ENCODE peak calls at places on chromosomes 2 and 18, in four cellular contexts. A is upper lobe of left lung, L is neuronal stem cell, O is H9. H is an unnamed sample.

GRCh38 chr2:9793918-9794717 is 49.2 kb upstream of the TAF1B start:
- DNase-seq in A (no peak), L (no peak), O (no peak), H (no peak)

GRCh38 chr2:232307854-232308253 is 70.7 kb upstream of the ALPP start:
- DNase-seq in A (no peak), L (no peak), O (no peak), H (no peak)

GRCh38 chr2:220512419-220512818 is 885.0 kb downstream of the SLC4A3 start:
- DNase-seq in A (no peak), L (no peak), O (no peak), H (no peak)

GRCh38 chr2:152403395-152403794 is 68.4 kb downstream of the FMNL2 start:
- DNase-seq in A (no peak), L (no peak), O (no peak), H (no peak)

GRCh38 chr18:58195278-58195721 is 151.3 kb downstream of the NEDD4L start:
- DNase-seq in A (peak; percentile 53), L (no peak), O (peak; percentile 77), H (no peak)

GRCh38 chr2:158786897-158787296 is 8.2 kb upstream of the DAPL1 start:
- DNase-seq in A (no peak), L (no peak), O (no peak), H (no peak)

GRCh38 chr2:73295751-73296400 is 2.5 kb upstream of the EGR4 start:
- DNase-seq in A (no peak), L (no peak), O (no peak), H (no peak)

GRCh38 chr18:3211236-3211992 is 8.4 kb downstream of the MYOM1 start:
- DNase-seq in A (no peak), L (no peak), O (no peak), H (no peak)

GRCh38 chr2:16005819-16006536 is 65.6 kb downstream of the MYCN start:
- DNase-seq in A (peak; percentile 72), L (no peak), O (no peak), H (no peak)

GRCh38 chr18:68583685-68584084 is 131.2 kb downstream of the TMX3 start:
- DNase-seq in A (no peak), L (no peak), O (no peak), H (no peak)

DNA sequence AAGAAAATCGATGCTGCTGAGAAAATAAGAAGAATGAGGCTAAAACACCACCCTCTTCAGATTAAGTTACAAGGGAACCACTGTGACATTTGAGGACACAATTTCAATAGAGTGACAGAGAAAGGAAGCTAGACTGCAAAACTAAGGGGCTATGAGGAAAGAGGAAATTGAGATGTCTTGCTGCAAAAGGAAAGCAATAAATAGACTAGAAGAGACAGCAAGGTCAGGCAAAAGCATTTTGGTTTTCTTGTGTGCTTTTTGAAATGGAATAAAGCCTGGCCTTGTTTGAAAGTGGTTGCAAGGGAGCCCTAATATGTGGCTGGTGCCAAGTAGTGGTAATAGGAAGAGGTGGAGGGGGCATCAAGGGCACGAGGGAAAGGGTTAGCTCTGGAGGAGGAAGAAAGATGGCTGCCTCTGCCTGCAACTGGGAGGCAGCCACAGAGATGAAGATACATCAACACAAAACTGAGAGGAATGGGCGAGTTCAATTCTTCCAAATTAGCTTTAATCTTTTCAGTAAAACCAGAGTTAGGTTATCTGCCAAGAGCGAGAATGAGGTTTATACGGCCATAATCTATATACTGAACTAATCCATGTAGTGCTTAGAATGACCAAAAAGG is 1.2 kb upstream of the MRO start:
- DNase-seq in A (no peak), L (no peak), O (no peak), H (no peak)
- H3K27ac ChIP-seq in A (no peak overlapping the region), L (no peak overlapping the region), O (no peak overlapping the region), H (peak overlapping the region; percentile 24)

GRCh38 chr2:19747310-19748072 is 154.3 kb downstream of the TTC32 start:
- DNase-seq in A (no peak), L (no peak), O (peak; percentile 3), H (no peak)

GRCh38 chr2:19748711-19749506 is 152.9 kb downstream of the TTC32 start:
- DNase-seq in A (no peak), L (no peak), O (no peak), H (no peak)

GRCh38 chr2:19746611-19747309 is 155.0 kb downstream of the TTC32 start:
- DNase-seq in A (no peak), L (peak; percentile 27), O (peak; percentile 78), H (no peak)

GRCh38 chr2:19749507-19749836 is 152.3 kb downstream of the TTC32 start:
- DNase-seq in A (no peak), L (no peak), O (no peak), H (no peak)

GRCh38 chr2:19748073-19748375 is 153.8 kb downstream of the TTC32 start:
- DNase-seq in A (no peak), L (no peak), O (peak; percentile 77), H (no peak)
- H3K27ac ChIP-seq in A (no peak overlapping the region), L (no peak overlapping the region), O (no peak overlapping the region), H (no peak overlapping the region)

GRCh38 chr2:60555794-60556161 is 2.3 kb upstream of the BCL11A start:
- DNase-seq in A (no peak), L (no peak), O (peak; percentile 77), H (no peak)

GRCh38 chr2:60554649-60555065 is 1.2 kb upstream of the BCL11A start:
- DNase-seq in A (no peak), L (no peak), O (no peak), H (no peak)

GRCh38 chr2:60553992-60554648 is 666 bp upstream of the BCL11A start:
- DNase-seq in A (peak; percentile 46), L (no peak), O (peak; percentile 61), H (no peak)

GRCh38 chr2:60556441-60556997 is 3.1 kb upstream of the BCL11A start:
- DNase-seq in A (peak; percentile 42), L (no peak), O (no peak), H (no peak)

DNA sequence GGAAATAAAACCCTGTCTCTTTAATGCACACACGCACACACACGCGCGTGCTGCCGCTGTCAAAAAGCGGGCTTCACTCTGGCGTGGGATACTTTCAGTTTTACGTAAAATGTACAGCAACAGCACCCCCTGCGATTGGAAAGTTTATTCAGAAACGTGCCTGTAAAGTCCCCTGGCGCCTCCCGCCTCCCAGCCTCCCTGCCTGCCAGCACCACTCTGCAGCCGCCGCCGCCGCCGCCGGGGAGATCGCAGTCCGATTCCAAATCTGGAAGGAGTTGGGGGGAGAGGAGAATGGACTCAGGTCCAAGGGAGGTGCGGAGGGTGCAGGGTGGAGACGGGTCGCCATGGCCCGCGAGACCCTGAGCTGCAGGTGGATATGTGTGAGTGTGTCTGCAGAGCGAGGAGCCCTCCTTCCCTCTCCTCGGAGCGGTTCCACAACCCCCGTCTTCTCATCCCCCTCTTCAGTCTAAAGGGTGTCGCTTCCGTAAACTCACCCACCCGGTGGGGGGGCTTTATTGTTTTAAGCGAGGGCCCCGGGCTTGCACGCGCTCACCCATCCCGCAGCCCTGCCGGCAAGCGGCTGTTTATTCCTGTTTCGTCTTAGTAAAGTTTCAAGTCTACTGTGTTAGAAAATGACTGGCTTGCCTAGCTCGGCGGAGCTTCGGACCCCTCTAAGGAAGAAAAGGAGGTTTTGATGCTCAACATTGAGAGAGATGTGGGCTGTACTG is 1.8 kb upstream of the BCL11A start:
- DNase-seq in A (peak; percentile 65), L (no peak), O (peak; percentile 66), H (no peak)
- H3K27ac ChIP-seq in A (no peak overlapping the region), L (no peak overlapping the region), O (peak overlapping the region; percentile 53), H (no peak overlapping the region)

DNA sequence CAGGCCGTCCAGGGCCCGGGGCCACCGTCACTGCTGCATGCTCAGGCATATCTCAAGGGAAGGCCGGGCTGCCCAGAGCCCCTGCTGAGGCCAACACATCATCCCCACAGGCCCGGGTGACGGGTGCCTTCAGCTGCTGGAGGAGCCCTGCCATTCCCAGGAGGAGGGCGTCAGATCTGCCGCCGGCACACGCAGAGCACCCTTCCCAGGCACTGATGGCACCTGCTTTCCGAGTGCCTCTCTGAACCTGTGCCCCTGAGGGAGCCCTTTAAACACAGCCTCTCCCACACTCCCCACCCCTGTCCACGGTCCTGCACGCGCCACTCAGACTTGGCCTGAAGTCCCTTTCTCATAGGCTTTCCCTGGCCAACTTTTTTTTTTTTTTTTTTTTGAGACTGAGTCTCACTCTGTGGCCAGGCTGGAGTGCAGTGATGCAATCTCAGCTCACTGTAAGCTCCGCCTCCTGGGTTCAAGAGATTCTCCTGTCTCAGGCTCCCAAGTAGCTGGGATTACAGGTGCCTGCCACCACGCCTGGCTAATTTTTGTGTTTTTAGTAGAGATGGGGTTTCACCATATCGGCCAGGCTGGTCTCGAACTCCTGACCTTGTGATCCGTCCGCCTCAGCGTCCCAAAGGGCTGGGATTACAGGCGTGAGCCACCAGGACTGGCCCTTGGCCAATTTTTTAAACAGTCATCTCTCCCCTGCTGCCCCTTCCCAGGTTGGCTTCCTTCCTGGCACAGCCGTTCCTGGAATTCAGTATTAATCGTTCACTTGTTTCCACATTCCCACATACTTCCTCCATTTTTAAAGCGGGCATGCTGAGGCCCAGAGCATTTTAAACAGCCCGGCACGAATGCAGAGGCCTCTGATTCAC is 211.6 kb downstream of the NDUFA10 start:
- DNase-seq in A (peak; percentile 41), L (no peak), O (no peak), H (no peak)
- H3K27ac ChIP-seq in A (peak overlapping the region; percentile 57), L (no peak overlapping the region), O (no peak overlapping the region), H (no peak overlapping the region)